ENCODE peak calls at places on chromosomes 6 and 20, in four cellular contexts. H is cardiac muscle cell, X is PC-9, C is heart right ventricle. Q is an unnamed sample.

GRCh38 chr6:119348308-119349040 is 1.1 kb downstream of the MAN1A1 start:
- DNase-seq in H (peak; percentile 39), C (peak; percentile 34), X (no peak), Q (peak; percentile 69)

GRCh38 chr6:166078294-166078693 is 89.4 kb downstream of the TBXT start:
- DNase-seq in X (no peak), C (no peak), H (peak; percentile 90), Q (no peak)

GRCh38 chr6:156984178-156984738 is 207.1 kb downstream of the ARID1B start:
- DNase-seq in H (no peak), C (no peak), X (peak; percentile 52), Q (no peak)

GRCh38 chr6:100453701-100454521 is 10.8 kb downstream of the SIM1 start:
- DNase-seq in X (no peak), C (no peak), H (no peak), Q (no peak)

GRCh38 chr6:12241493-12242214 is 48.5 kb upstream of the EDN1 start:
- DNase-seq in H (no peak), X (peak; percentile 100), C (no peak), Q (no peak)

GRCh38 chr20:61291166-61291829 is 39.2 kb downstream of the CDH4 start:
- DNase-seq in X (no peak), H (no peak), C (no peak), Q (no peak)

GRCh38 chr20:53819973-53820451 is 226.4 kb upstream of the ZNF217 start:
- DNase-seq in X (no peak), C (no peak), H (no peak), Q (no peak)

GRCh38 chr20:64261138-64261537 is 5.6 kb downstream of the PCMTD2 start:
- DNase-seq in H (peak; percentile 67), C (peak; percentile 38), X (no peak), Q (no peak)

GRCh38 chr20:61436268-61436667 is 184.2 kb downstream of the CDH4 start:
- DNase-seq in C (no peak), X (no peak), H (peak; percentile 70), Q (no peak)

GRCh38 chr6:109455161-109455501 is 441 bp downstream of the MICAL1 start:
- DNase-seq in C (no peak), X (no peak), H (no peak), Q (no peak)
- H3K4me1 ChIP-seq in C (peaks cover 28% of the 10 kb centered on the region), X (no peaks in the 10 kb centered on the region), H (no peaks in the 10 kb centered on the region), Q (no peaks in the 10 kb centered on the region)

DNA sequence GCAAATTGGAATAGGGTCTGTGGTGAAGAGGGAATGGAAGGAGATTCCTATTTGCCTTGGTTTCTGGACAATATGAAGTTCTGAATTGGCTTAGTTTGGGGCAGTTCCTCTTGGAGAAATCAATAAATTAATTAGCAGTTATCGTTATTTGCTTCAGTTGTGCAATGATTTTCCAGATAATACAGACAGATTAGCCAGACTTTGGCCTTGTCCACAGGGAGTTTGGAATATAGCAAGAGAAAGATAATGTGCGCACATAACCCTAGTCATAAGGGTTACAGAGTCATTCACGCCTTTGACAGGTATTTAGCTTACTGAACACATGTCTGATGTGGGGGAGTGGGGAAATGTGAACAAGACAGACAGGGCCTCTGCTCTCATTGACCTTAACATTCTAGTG is 1.3 kb downstream of the ATRN start:
- DNase-seq in H (no peak), C (no peak), X (no peak), Q (no peak)
- H3K27ac ChIP-seq in H (no peak overlapping the region), C (no peak overlapping the region), X (no peak overlapping the region), Q (no peak overlapping the region)

GRCh38 chr6:85168146-85168545 is 281.7 kb upstream of the NT5E start:
- DNase-seq in H (no peak), X (no peak), C (no peak), Q (no peak)
- H3K36me3 ChIP-seq in H (no peaks in the 10 kb centered on the region), X (no peaks in the 10 kb centered on the region), C (no peaks in the 10 kb centered on the region), Q (no peaks in the 10 kb centered on the region)

GRCh38 chr20:50140339-50140859 is 13.1 kb downstream of the PEDS1 start:
- DNase-seq in H (no peak), C (no peak), X (no peak), Q (no peak)

GRCh38 chr20:50142812-50143211 is 10.7 kb downstream of the PEDS1 start:
- DNase-seq in C (no peak), H (no peak), X (peak; percentile 47), Q (no peak)

GRCh38 chr20:50141018-50141675 is 12.4 kb downstream of the PEDS1 start:
- DNase-seq in X (no peak), C (no peak), H (no peak), Q (no peak)

GRCh38 chr20:50144362-50144761 is 9.2 kb downstream of the PEDS1 start:
- DNase-seq in X (peak; percentile 98), H (peak; percentile 98), C (no peak), Q (peak; percentile 90)

GRCh38 chr20:50141811-50142561 is 11.5 kb downstream of the PEDS1 start:
- DNase-seq in H (no peak), X (no peak), C (no peak), Q (no peak)
- H3K4me1 ChIP-seq in H (no peaks in the 10 kb centered on the region), X (peaks cover 57% of the 10 kb centered on the region), C (peaks cover 16% of the 10 kb centered on the region), Q (peaks cover 20% of the 10 kb centered on the region)

DNA sequence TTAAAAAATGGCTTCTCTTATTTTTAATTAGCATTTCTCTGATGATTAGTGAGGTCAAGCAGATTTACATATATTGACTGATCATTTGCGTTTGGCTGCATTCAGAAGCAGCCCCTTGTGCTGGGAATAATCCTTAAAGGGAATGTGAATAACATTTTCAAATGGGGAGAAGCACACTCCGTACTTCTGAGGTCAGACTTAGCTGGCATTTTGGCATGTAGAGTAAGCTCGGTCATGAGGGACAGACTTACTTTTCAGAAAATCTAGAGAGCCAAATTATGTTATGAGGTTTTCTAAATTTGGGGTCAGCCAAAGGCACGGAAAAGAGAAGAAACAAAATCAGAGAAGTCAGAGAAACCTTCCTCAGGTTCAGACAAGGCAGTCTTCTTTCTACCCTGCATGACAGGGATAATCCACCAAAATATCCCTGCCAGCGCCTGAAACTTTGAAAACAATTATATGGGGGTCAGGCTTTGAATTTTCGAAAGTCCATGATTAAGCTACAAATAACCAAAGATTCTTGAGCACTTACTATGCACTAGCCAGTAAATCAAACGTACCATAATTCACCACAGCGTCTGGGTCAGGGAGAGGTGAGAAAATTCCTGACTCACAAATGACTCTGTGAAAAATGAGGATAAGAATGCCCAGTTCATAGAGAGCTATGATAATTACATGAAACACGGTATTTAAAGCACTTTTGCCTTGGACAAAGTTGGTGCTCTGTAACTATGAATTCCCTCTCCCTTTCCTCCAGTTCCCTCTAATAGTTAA is 44.9 kb downstream of the ADAT2 start:
- DNase-seq in H (peak; percentile 46), X (peak; percentile 43), C (no peak), Q (no peak)
- H3K27ac ChIP-seq in H (no peak overlapping the region), X (no peak overlapping the region), C (no peak overlapping the region), Q (peak overlapping the region; percentile 66)

Q was measured in tibial artery.